ENCODE peak calls at places on chromosomes 6 and 20, in five cellular contexts. One of them, this sample, is unnamed.

GRCh38 chr6:10315034-10315433 is 99.8 kb downstream of the TFAP2A start:
- DNase-seq in fibroblast of lung: no peak
- DNase-seq in GM06990: no peak
- DNase-seq in fibroblast of the aortic adventitia: no peak
- DNase-seq in cardiac muscle cell: no peak
- DNase-seq in this sample: no peak

GRCh38 chr6:129191275-129191674 is 308.3 kb downstream of the LAMA2 start:
- DNase-seq in fibroblast of lung: no peak
- DNase-seq in GM06990: no peak
- DNase-seq in fibroblast of the aortic adventitia: no peak
- DNase-seq in cardiac muscle cell: no peak
- DNase-seq in this sample: no peak

GRCh38 chr20:50281831-50282591 is 91.4 kb downstream of the CEBPB start:
- DNase-seq in fibroblast of lung: no peak
- DNase-seq in GM06990: no peak
- DNase-seq in fibroblast of the aortic adventitia: no peak
- DNase-seq in cardiac muscle cell: no peak
- DNase-seq in this sample: no peak

GRCh38 chr6:155317186-155317585 is 2.9 kb upstream of the TFB1M start:
- DNase-seq in fibroblast of lung: peak
- DNase-seq in GM06990: no peak
- DNase-seq in fibroblast of the aortic adventitia: peak
- DNase-seq in cardiac muscle cell: no peak
- DNase-seq in this sample: no peak

GRCh38 chr6:126033696-126034095 is 47.4 kb downstream of the TRMT11 start:
- DNase-seq in fibroblast of lung: peak
- DNase-seq in GM06990: peak
- DNase-seq in fibroblast of the aortic adventitia: peak
- DNase-seq in cardiac muscle cell: peak
- DNase-seq in this sample: peak

GRCh38 chr6:169799474-169799926 is 48.1 kb downstream of the ERMARD start:
- DNase-seq in fibroblast of lung: no peak
- DNase-seq in GM06990: no peak
- DNase-seq in fibroblast of the aortic adventitia: no peak
- DNase-seq in cardiac muscle cell: no peak
- DNase-seq in this sample: no peak

GRCh38 chr6:35449287-35449881 is 2.8 kb upstream of the FANCE start:
- DNase-seq in fibroblast of lung: peak
- DNase-seq in GM06990: peak
- DNase-seq in fibroblast of the aortic adventitia: peak
- DNase-seq in cardiac muscle cell: peak
- DNase-seq in this sample: peak

GRCh38 chr20:50265245-50265946 is 74.8 kb downstream of the CEBPB start:
- DNase-seq in fibroblast of lung: no peak
- DNase-seq in GM06990: no peak
- DNase-seq in fibroblast of the aortic adventitia: no peak
- DNase-seq in cardiac muscle cell: no peak
- DNase-seq in this sample: no peak

GRCh38 chr6:34791842-34792604 is at the start of gene BLTP3A:
- DNase-seq in fibroblast of lung: peak
- DNase-seq in GM06990: peak
- DNase-seq in fibroblast of the aortic adventitia: peak
- DNase-seq in cardiac muscle cell: peak
- DNase-seq in this sample: peak

GRCh38 chr20:37573626-37574198 is 46.0 kb upstream of the BLCAP start:
- DNase-seq in fibroblast of lung: no peak
- DNase-seq in GM06990: no peak
- DNase-seq in fibroblast of the aortic adventitia: no peak
- DNase-seq in cardiac muscle cell: no peak
- DNase-seq in this sample: no peak

GRCh38 chr6:85464260-85464644 is 14.4 kb downstream of the NT5E start:
- DNase-seq in fibroblast of lung: peak
- DNase-seq in GM06990: no peak
- DNase-seq in fibroblast of the aortic adventitia: peak
- DNase-seq in cardiac muscle cell: no peak
- DNase-seq in this sample: no peak

GRCh38 chr20:48773837-48774418 is 53.9 kb downstream of the PREX1 start:
- DNase-seq in fibroblast of lung: no peak
- DNase-seq in GM06990: no peak
- DNase-seq in fibroblast of the aortic adventitia: no peak
- DNase-seq in cardiac muscle cell: no peak
- DNase-seq in this sample: no peak

GRCh38 chr6:169452117-169452868 is 198.6 kb upstream of the THBS2 start:
- DNase-seq in fibroblast of lung: peak
- DNase-seq in GM06990: no peak
- DNase-seq in fibroblast of the aortic adventitia: peak
- DNase-seq in cardiac muscle cell: no peak
- DNase-seq in this sample: no peak

GRCh38 chr6:98579089-98579488 is 255.3 kb upstream of the POU3F2 start:
- DNase-seq in fibroblast of lung: no peak
- DNase-seq in GM06990: no peak
- DNase-seq in fibroblast of the aortic adventitia: no peak
- DNase-seq in cardiac muscle cell: no peak
- DNase-seq in this sample: no peak

GRCh38 chr6:147693185-147693584 is 184.7 kb downstream of the SAMD5 start:
- DNase-seq in fibroblast of lung: no peak
- DNase-seq in GM06990: no peak
- DNase-seq in fibroblast of the aortic adventitia: no peak
- DNase-seq in cardiac muscle cell: no peak
- DNase-seq in this sample: no peak

GRCh38 chr6:141824258-141824795 is 308.4 kb upstream of the GJE1 start:
- DNase-seq in fibroblast of lung: no peak
- DNase-seq in GM06990: no peak
- DNase-seq in fibroblast of the aortic adventitia: no peak
- DNase-seq in cardiac muscle cell: peak
- DNase-seq in this sample: no peak

GRCh38 chr20:40294747-40295146 is 394.3 kb downstream of the MAFB start:
- DNase-seq in fibroblast of lung: no peak
- DNase-seq in GM06990: no peak
- DNase-seq in fibroblast of the aortic adventitia: no peak
- DNase-seq in cardiac muscle cell: no peak
- DNase-seq in this sample: no peak

GRCh38 chr20:41407617-41408016 is 41.0 kb upstream of the EMILIN3 start:
- DNase-seq in fibroblast of lung: no peak
- DNase-seq in GM06990: no peak
- DNase-seq in fibroblast of the aortic adventitia: no peak
- DNase-seq in cardiac muscle cell: no peak
- DNase-seq in this sample: no peak

GRCh38 chr6:39852324-39852723 is 60.1 kb downstream of the DAAM2 start:
- DNase-seq in fibroblast of lung: no peak
- DNase-seq in GM06990: no peak
- DNase-seq in fibroblast of the aortic adventitia: no peak
- DNase-seq in cardiac muscle cell: no peak
- DNase-seq in this sample: no peak

GRCh38 chr6:42532038-42532669 is 31.7 kb upstream of the UBR2 start:
- DNase-seq in fibroblast of lung: peak
- DNase-seq in GM06990: peak
- DNase-seq in fibroblast of the aortic adventitia: peak
- DNase-seq in cardiac muscle cell: peak
- DNase-seq in this sample: peak

DNA sequence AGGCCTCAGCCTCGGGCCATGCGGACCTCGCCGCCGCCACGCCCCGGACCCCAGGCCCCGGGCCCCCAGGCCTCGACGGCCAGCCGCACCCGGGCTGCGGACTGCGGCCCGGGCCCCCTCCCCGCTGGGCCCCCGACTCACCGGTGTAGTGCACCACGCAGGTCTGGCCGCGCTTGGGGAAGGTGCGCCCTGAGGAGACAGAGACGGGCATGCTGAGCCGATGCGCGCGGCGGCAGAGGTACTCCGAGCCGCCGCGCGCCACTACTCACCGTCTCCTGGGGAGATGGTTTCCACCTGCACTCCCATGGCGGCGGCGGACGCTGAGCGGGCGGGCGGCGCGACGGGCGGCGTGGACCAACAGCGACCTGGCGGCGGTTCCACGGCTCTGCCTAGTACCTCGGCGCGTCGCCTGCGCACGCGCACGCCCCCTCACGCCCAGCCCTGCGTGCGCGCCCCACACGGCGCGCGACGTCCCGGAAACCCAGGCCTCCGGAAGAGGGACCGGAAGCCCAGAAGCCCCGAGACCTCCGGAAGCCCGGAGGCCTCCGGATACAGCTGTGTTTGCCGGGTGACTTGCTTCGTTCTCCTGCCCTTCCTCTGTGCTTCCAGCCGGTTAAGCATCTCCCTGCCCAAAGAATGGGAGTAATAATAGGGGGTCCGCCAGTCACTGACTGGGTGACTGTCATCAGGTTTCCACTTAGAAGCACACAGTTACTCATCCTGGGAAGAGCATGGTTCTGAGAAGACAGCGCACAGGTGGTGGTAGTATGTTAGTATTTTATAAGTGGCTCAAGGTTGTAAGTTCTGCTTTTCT is at the start of gene FKBP1A:
- DNase-seq in fibroblast of lung: peak
- DNase-seq in GM06990: peak
- DNase-seq in fibroblast of the aortic adventitia: peak
- DNase-seq in cardiac muscle cell: peak
- DNase-seq in this sample: peak
- TF ChIP-seq CTCF in fibroblast of lung: peak
- TF ChIP-seq CTCF in GM06990: no peak
- TF ChIP-seq CTCF in fibroblast of the aortic adventitia: no peak
- TF ChIP-seq CTCF in cardiac muscle cell: no peak
- TF ChIP-seq CTCF in this sample: no peak

DNA sequence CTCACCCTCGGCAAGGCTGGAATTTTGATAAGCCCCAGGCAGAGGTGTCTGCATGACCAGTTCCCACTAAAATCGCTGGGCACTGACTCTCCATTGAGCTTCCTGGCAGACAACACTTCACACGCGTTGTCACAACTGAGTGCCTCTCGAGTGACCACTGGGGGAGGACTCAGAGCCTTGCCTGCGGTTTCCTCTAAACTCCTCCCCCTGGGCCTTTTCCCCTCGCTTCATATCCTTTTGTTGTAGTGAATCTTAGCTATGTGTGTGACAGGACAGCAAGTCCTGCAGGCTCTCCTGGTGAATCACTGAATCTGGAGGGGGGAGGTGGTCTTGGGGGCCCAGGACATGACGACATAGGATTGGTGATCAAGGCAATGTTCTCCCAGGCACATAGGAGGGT is 670.8 kb downstream of the PRKN start:
- DNase-seq in fibroblast of lung: peak
- DNase-seq in GM06990: no peak
- DNase-seq in fibroblast of the aortic adventitia: no peak
- DNase-seq in cardiac muscle cell: peak
- DNase-seq in this sample: no peak
- TF ChIP-seq CTCF in fibroblast of lung: no peak
- TF ChIP-seq CTCF in GM06990: no peak
- TF ChIP-seq CTCF in fibroblast of the aortic adventitia: no peak
- TF ChIP-seq CTCF in cardiac muscle cell: no peak
- TF ChIP-seq CTCF in this sample: no peak

DNA sequence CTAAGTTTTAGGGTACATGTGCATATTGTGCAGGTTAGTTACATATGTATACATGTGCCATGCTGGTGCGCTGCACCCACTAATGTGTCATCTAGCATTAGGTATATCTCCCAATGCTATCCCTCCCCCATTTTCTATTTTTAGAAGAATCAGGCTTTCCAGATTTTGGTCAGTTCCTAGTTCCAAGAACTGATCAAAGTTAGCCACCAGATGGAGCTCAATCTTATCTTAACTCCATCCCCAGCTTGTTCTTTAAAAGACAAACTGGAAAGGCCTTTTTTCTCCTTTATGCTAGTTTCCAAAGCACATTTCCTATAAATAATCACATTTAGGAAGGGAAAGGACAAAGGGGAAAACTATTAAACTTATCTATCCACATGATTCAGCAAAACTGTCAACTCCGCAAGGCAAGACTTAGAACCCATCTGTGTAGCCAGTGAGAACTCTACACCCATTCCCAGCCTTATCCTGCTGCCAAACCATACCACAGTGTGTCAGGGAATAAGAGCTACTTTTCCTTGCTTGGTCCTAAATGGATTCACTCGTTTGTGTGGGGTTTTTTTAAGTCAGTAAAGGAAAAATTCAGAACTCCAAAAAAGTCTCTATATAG is 22.8 kb upstream of the KHDC1 start:
- DNase-seq in fibroblast of lung: peak
- DNase-seq in GM06990: no peak
- DNase-seq in fibroblast of the aortic adventitia: peak
- DNase-seq in cardiac muscle cell: peak
- DNase-seq in this sample: no peak
- TF ChIP-seq CTCF in fibroblast of lung: peak
- TF ChIP-seq CTCF in GM06990: peak
- TF ChIP-seq CTCF in fibroblast of the aortic adventitia: peak
- TF ChIP-seq CTCF in cardiac muscle cell: peak
- TF ChIP-seq CTCF in this sample: peak

DNA sequence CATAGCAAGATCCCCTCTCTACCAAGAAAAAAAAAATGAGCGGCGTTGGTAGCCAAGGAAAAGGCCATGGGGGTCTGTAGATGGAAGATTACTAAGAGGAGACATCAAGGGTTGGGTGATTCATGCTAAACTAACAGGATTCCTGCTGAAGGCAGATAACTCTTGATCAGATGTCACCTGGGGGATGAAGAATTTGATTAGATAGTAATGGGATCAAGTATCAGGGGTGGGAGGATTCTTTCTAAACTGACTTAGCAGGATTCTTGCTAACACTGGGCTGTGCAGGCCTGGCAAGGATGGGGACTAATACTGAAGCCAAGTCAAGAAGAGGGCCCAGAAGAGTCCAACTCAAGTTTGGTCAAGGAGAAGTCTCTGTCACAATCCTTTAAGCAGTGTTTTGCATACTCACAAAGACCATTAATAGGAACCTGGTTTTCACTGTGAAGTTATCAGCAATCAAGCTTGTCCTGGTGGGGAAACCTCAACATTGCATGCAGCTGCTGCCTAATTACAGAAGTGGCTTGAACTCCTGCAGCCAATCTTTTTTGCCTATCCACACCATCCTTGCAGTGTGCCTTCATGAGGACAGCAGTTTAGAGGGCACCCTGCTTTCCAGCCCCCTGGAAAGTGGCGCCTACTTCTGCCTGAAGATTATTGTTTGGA is 61.3 kb downstream of the ANKRD6 start:
- DNase-seq in fibroblast of lung: no peak
- DNase-seq in GM06990: no peak
- DNase-seq in fibroblast of the aortic adventitia: no peak
- DNase-seq in cardiac muscle cell: no peak
- DNase-seq in this sample: no peak
- TF ChIP-seq CTCF in fibroblast of lung: no peak
- TF ChIP-seq CTCF in GM06990: peak
- TF ChIP-seq CTCF in fibroblast of the aortic adventitia: no peak
- TF ChIP-seq CTCF in cardiac muscle cell: no peak
- TF ChIP-seq CTCF in this sample: no peak

GRCh38 chr6:148999921-149000589 is 253.2 kb downstream of the UST start:
- DNase-seq in fibroblast of lung: peak
- DNase-seq in GM06990: no peak
- DNase-seq in fibroblast of the aortic adventitia: peak
- DNase-seq in cardiac muscle cell: peak
- DNase-seq in this sample: no peak

GRCh38 chr6:148999501-148999900 is 252.7 kb downstream of the UST start:
- DNase-seq in fibroblast of lung: peak
- DNase-seq in GM06990: no peak
- DNase-seq in fibroblast of the aortic adventitia: peak
- DNase-seq in cardiac muscle cell: no peak
- DNase-seq in this sample: no peak

GRCh38 chr6:148998704-148999103 is 251.9 kb downstream of the UST start:
- DNase-seq in fibroblast of lung: no peak
- DNase-seq in GM06990: no peak
- DNase-seq in fibroblast of the aortic adventitia: no peak
- DNase-seq in cardiac muscle cell: no peak
- DNase-seq in this sample: no peak

GRCh38 chr6:148997863-148998262 is 251.0 kb downstream of the UST start:
- DNase-seq in fibroblast of lung: peak
- DNase-seq in GM06990: no peak
- DNase-seq in fibroblast of the aortic adventitia: no peak
- DNase-seq in cardiac muscle cell: no peak
- DNase-seq in this sample: no peak

GRCh38 chr6:148996815-148997214 is 250.0 kb downstream of the UST start:
- DNase-seq in fibroblast of lung: no peak
- DNase-seq in GM06990: no peak
- DNase-seq in fibroblast of the aortic adventitia: no peak
- DNase-seq in cardiac muscle cell: no peak
- DNase-seq in this sample: no peak
- TF ChIP-seq CTCF in fibroblast of lung: no peak
- TF ChIP-seq CTCF in GM06990: no peak
- TF ChIP-seq CTCF in fibroblast of the aortic adventitia: no peak
- TF ChIP-seq CTCF in cardiac muscle cell: no peak
- TF ChIP-seq CTCF in this sample: no peak